ENCODE peak calls at places on chromosomes 5 and 9, in eight cellular contexts. X is GM20000; V is neural crest cell; K is CD8-positive, alpha-beta T cell; P is neural progenitor cell; G is stomach; I is nephron progenitor cell; R is IMR-90. O is an unnamed sample.

GRCh38 chr5:66987949-66988838 is 208.4 kb downstream of the CD180 start:
- DNase-seq in X (peak; percentile 23), V (no peak), K (no peak), P (peak; percentile 61), G (no peak), I (no peak), R (peak; percentile 26), O (no peak)

GRCh38 chr5:113003763-113004162 is 27.2 kb downstream of the DCP2 start:
- DNase-seq in X (no peak), V (no peak), K (no peak), P (no peak), G (no peak), I (no peak), R (no peak), O (no peak)

GRCh38 chr5:66021585-66021984 is 95.2 kb downstream of the ERBIN start:
- DNase-seq in X (no peak), V (no peak), K (no peak), P (no peak), G (no peak), I (no peak), R (no peak), O (no peak)

GRCh38 chr5:150649828-150650712 is 9.6 kb downstream of the SYNPO start:
- DNase-seq in X (no peak), V (no peak), K (no peak), P (no peak), G (no peak), I (no peak), R (no peak), O (no peak)

GRCh38 chr5:38379360-38379827 is 121.0 kb downstream of the EGFLAM start:
- DNase-seq in X (no peak), V (no peak), K (no peak), P (peak; percentile 82), G (no peak), I (peak; percentile 33), R (no peak), O (no peak)

GRCh38 chr9:27261517-27262211 is 35.3 kb downstream of the EQTN start:
- DNase-seq in X (no peak), V (no peak), K (no peak), P (no peak), G (no peak), I (no peak), R (peak; percentile 17), O (no peak)

GRCh38 chr5:54760182-54760935 is 225.0 kb downstream of the ESM1 start:
- DNase-seq in X (no peak), V (no peak), K (no peak), P (no peak), G (no peak), I (no peak), R (peak; percentile 58), O (no peak)

GRCh38 chr9:33167949-33168535 is 906 bp upstream of the B4GALT1 start:
- DNase-seq in X (peak; percentile 37), V (no peak), K (no peak), P (no peak), G (no peak), I (no peak), R (no peak), O (peak; percentile 38)

GRCh38 chr5:138918680-138919079 is 43.5 kb upstream of the LRRTM2 start:
- DNase-seq in X (no peak), V (no peak), K (no peak), P (no peak), G (no peak), I (no peak), R (no peak), O (no peak)

GRCh38 chr5:68027519-68027918 is 188.0 kb upstream of the PIK3R1 start:
- DNase-seq in X (no peak), V (no peak), K (no peak), P (no peak), G (no peak), I (no peak), R (peak; percentile 77), O (no peak)

GRCh38 chr5:16619136-16619535 is 2.3 kb upstream of the RETREG1 start:
- DNase-seq in X (no peak), V (no peak), K (no peak), P (no peak), G (no peak), I (no peak), R (no peak), O (no peak)

GRCh38 chr5:167684251-167684650 is 607.2 kb upstream of the WWC1 start:
- DNase-seq in X (no peak), V (no peak), K (no peak), P (no peak), G (no peak), I (no peak), R (peak; percentile 15), O (no peak)

GRCh38 chr5:72268753-72269410 is 51.2 kb downstream of the MRPS27 start:
- DNase-seq in X (peak; percentile 31), V (peak; percentile 53), K (peak; percentile 43), P (peak; percentile 72), G (peak; percentile 34), I (peak; percentile 50), R (peak; percentile 43), O (peak; percentile 62)

GRCh38 chr9:99445377-99445891 is 223.4 kb downstream of the SEC61B start:
- DNase-seq in X (no peak), V (no peak), K (no peak), P (no peak), G (no peak), I (no peak), R (peak; percentile 90), O (no peak)

GRCh38 chr5:56290378-56291057 is 57.4 kb upstream of the ANKRD55 start:
- DNase-seq in X (no peak), V (no peak), K (no peak), P (no peak), G (no peak), I (no peak), R (no peak), O (no peak)

GRCh38 chr5:32231929-32232328 is 57.8 kb upstream of the GOLPH3 start:
- DNase-seq in X (no peak), V (no peak), K (no peak), P (no peak), G (no peak), I (no peak), R (no peak), O (no peak)

GRCh38 chr5:32233220-32233695 is 59.1 kb upstream of the GOLPH3 start:
- DNase-seq in X (no peak), V (no peak), K (no peak), P (no peak), G (peak; percentile 37), I (no peak), R (no peak), O (peak; percentile 23)

GRCh38 chr5:32231241-32231640 is 57.1 kb upstream of the GOLPH3 start:
- DNase-seq in X (no peak), V (no peak), K (no peak), P (no peak), G (no peak), I (no peak), R (no peak), O (no peak)

GRCh38 chr5:32233696-32234447 is 59.8 kb upstream of the GOLPH3 start:
- DNase-seq in X (no peak), V (no peak), K (no peak), P (no peak), G (peak; percentile 76), I (no peak), R (peak; percentile 69), O (peak; percentile 31)

GRCh38 chr5:32232441-32233219 is 58.5 kb upstream of the GOLPH3 start:
- DNase-seq in X (peak; percentile 72), V (peak; percentile 66), K (peak; percentile 76), P (peak; percentile 79), G (peak; percentile 87), I (peak; percentile 69), R (peak; percentile 63), O (peak; percentile 85)
- TF ChIP-seq CTCF in X (peak; percentile 84), V (peak; percentile 82), K (peak; percentile 61), P (peak; percentile 85), G (peak; percentile 93), I (peak; percentile 62), R (peak; percentile 74), O (peak; percentile 82)

DNA sequence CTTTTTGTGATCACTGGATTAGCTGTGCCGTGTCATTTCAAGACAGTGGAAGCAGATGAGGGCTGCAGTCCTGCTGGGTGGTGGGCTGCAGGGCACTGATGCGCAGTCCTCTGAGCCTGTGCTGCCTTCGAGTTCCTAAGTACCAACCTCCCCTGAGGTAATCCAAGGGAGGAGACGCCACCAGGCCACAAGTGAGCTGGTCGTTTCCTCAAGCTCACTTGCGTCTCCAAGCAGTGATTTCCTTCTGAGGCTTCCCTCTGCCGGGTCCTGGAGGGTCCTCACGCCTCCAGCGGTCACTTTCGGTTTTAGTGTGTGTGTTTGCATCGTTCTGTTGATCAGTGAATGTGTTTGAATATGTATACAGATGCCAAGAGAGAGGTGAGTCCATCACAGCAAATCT is 115.7 kb downstream of the TRIO start:
- DNase-seq in X (no peak), V (no peak), K (no peak), P (peak; percentile 72), G (no peak), I (peak; percentile 31), R (no peak), O (no peak)
- TF ChIP-seq CTCF in X (no peak), V (no peak), K (no peak), P (peak; percentile 42), G (no peak), I (no peak), R (peak; percentile 3), O (no peak)

DNA sequence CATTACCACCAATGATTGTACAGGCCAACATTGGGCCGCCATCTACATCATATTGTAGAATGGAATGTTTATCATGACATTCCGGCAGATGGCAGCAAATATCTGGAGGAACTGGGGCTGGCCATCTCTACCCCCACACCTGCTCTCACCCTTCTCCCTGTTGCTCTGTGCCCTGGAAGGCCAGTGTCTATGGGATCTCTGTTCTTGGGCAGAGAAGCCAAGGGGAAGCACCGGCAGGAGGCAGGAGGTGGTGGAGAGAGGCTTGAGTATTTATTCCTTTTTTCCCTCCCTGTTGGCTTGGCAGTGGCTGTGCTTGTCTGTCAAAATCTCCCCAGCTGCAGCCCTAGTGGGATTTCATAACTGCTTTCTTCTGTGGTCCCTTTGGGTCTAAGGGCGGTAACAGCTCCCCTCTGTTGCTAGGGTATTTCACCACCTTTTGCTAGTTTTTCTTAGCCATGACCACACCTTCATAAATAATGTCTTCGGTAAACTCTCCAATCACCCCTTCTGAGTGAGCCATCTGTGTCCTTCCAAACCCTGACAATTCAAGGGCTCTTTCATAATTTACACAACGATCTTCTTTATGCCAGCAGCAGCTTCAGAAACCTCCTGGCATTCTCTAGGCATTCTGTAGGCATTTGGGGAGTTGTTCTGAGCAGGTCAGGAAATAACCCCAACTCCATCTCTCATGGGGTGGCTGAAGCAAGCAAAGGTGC is 225.8 kb downstream of the MELK start:
- DNase-seq in X (no peak), V (no peak), K (no peak), P (peak; percentile 56), G (no peak), I (peak; percentile 31), R (no peak), O (no peak)
- TF ChIP-seq CTCF in X (no peak), V (peak; percentile 41), K (no peak), P (peak; percentile 51), G (no peak), I (peak; percentile 36), R (no peak), O (no peak)

DNA sequence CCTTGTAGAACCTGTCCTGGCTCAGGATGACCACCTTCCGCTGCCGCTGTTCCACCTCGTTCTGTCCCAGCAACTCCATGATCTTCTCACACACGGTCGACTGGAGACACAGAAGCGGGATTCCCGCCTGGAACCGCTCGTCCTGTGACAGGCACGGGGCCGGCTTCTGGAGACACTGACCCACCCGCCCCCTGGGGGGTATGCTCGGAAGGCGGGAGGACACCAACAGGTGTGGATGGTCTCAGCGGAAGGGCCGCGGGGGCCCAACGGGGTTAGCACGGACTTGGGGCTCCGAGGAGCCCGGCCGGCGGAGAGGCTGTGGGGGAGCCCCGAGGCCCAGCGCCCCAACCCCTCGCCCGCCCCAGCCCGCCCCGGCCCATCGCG is 525 bp downstream of the UCK1 start:
- DNase-seq in X (peak; percentile 70), V (peak; percentile 32), K (no peak), P (peak; percentile 75), G (peak; percentile 34), I (peak; percentile 62), R (peak; percentile 15), O (peak; percentile 42)
- TF ChIP-seq CTCF in X (no peak), V (peak; percentile 33), K (no peak), P (peak; percentile 14), G (no peak), I (no peak), R (no peak), O (no peak)

O was measured in colonic mucosa.